ENCODE peak calls at places on chromosomes 2 and 18, in eight cellular contexts. W is left ventricle myocardium inferior, Q is tibial artery, E is GM23338, O is DND-41, A is A549, N is uterus, J is heart right ventricle. U is an unnamed sample.

GRCh38 chr2:142325870-142326269 is 195.1 kb upstream of the LRP1B start:
- DNase-seq in W (no peak), Q (no peak), E (no peak), O (no peak), A (no peak), N (no peak), J (no peak), U (no peak)

GRCh38 chr2:193837368-193837767 is 1642.6 kb upstream of the TMEFF2 start:
- DNase-seq in W (no peak), Q (no peak), E (no peak), O (no peak), A (no peak), N (no peak), J (no peak), U (no peak)

GRCh38 chr2:110748489-110748867 is 16.1 kb downstream of the ACOXL start:
- DNase-seq in W (no peak), Q (no peak), E (no peak), O (peak; percentile 97), A (no peak), N (no peak), J (no peak), U (no peak)

GRCh38 chr2:2919574-2920365 is 457.8 kb downstream of the EIPR1 start:
- DNase-seq in W (no peak), Q (no peak), E (no peak), O (no peak), A (no peak), N (no peak), J (no peak), U (no peak)

GRCh38 chr2:167144179-167144898 is 256.1 kb downstream of the XIRP2 start:
- DNase-seq in W (no peak), Q (no peak), E (no peak), O (no peak), A (no peak), N (no peak), J (no peak), U (no peak)

GRCh38 chr2:128789221-128789620 is 470.6 kb upstream of the HS6ST1 start:
- DNase-seq in W (no peak), Q (peak; percentile 0), E (no peak), O (no peak), A (no peak), N (no peak), J (no peak), U (no peak)

GRCh38 chr2:219658447-219658846 is 31.0 kb downstream of the SLC4A3 start:
- DNase-seq in W (no peak), Q (no peak), E (no peak), O (no peak), A (no peak), N (no peak), J (no peak), U (no peak)

GRCh38 chr2:37332560-37332959 is 7.9 kb upstream of the PRKD3 start:
- DNase-seq in W (no peak), Q (no peak), E (no peak), O (no peak), A (no peak), N (no peak), J (no peak), U (no peak)

GRCh38 chr2:85704800-85705679 is 10.9 kb downstream of the GNLY start:
- DNase-seq in W (no peak), Q (no peak), E (no peak), O (no peak), A (no peak), N (no peak), J (no peak), U (no peak)

GRCh38 chr2:182897137-182897536 is 30.7 kb upstream of the FRZB start:
- DNase-seq in W (no peak), Q (no peak), E (no peak), O (no peak), A (no peak), N (no peak), J (no peak), U (no peak)

GRCh38 chr18:23722646-23723045 is 33.4 kb downstream of the LAMA3 start:
- DNase-seq in W (no peak), Q (no peak), E (no peak), O (no peak), A (no peak), N (peak; percentile 64), J (no peak), U (no peak)

GRCh38 chr2:110125292-110125691 is 9.7 kb upstream of the MALL start:
- DNase-seq in W (no peak), Q (no peak), E (no peak), O (no peak), A (no peak), N (no peak), J (no peak), U (no peak)

GRCh38 chr2:13014783-13015182 is 298.0 kb downstream of the TRIB2 start:
- DNase-seq in W (no peak), Q (no peak), E (no peak), O (no peak), A (no peak), N (no peak), J (no peak), U (no peak)
- H3K27ac ChIP-seq in W (no peak overlapping the region), Q (no peak overlapping the region), E (no peak overlapping the region), O (no peak overlapping the region), A (no peak overlapping the region), N (no peak overlapping the region), J (no peak overlapping the region), U (no peak overlapping the region)

GRCh38 chr2:179428659-179429058 is 164.0 kb upstream of the SESTD1 start:
- DNase-seq in W (no peak), Q (peak; percentile 28), E (peak; percentile 48), O (no peak), A (no peak), N (no peak), J (no peak), U (no peak)

GRCh38 chr2:179427065-179427464 is 162.4 kb upstream of the SESTD1 start:
- DNase-seq in W (no peak), Q (no peak), E (no peak), O (no peak), A (no peak), N (no peak), J (no peak), U (no peak)

GRCh38 chr2:179424571-179424970 is 159.9 kb upstream of the SESTD1 start:
- DNase-seq in W (no peak), Q (no peak), E (no peak), O (no peak), A (no peak), N (no peak), J (no peak), U (no peak)

GRCh38 chr2:179429597-179429996 is 165.0 kb upstream of the SESTD1 start:
- DNase-seq in W (no peak), Q (no peak), E (no peak), O (no peak), A (no peak), N (no peak), J (no peak), U (no peak)

GRCh38 chr2:179429060-179429471 is 164.4 kb upstream of the SESTD1 start:
- DNase-seq in W (no peak), Q (no peak), E (no peak), O (no peak), A (no peak), N (no peak), J (no peak), U (no peak)
- H3K4me3 ChIP-seq in W (peak overlapping the region; percentile 19), Q (no peak overlapping the region), E (peak overlapping the region; percentile 4), O (no peak overlapping the region), A (no peak overlapping the region), N (no peak overlapping the region), J (no peak overlapping the region), U (no peak overlapping the region)

GRCh38 chr2:174492963-174493431 is 6.2 kb upstream of the GPR155 start:
- DNase-seq in W (no peak), Q (no peak), E (no peak), O (peak; percentile 80), A (no peak), N (no peak), J (no peak), U (no peak)

GRCh38 chr2:174486614-174487535 is at the start of gene GPR155:
- DNase-seq in W (peak; percentile 100), Q (peak; percentile 99), E (peak; percentile 99), O (peak; percentile 100), A (peak; percentile 98), N (peak; percentile 100), J (peak; percentile 100), U (peak; percentile 100)

GRCh38 chr2:174487536-174488162 is 820 bp upstream of the GPR155 start:
- DNase-seq in W (no peak), Q (no peak), E (no peak), O (no peak), A (no peak), N (no peak), J (no peak), U (no peak)

GRCh38 chr2:174491947-174492346 is 5.1 kb upstream of the GPR155 start:
- DNase-seq in W (no peak), Q (no peak), E (no peak), O (no peak), A (no peak), N (no peak), J (no peak), U (no peak)

GRCh38 chr2:174490032-174490431 is 3.2 kb upstream of the GPR155 start:
- DNase-seq in W (no peak), Q (no peak), E (no peak), O (peak; percentile 17), A (no peak), N (no peak), J (no peak), U (no peak)
- H3K4me1 ChIP-seq in W (peaks cover 18% of the 10 kb centered on the region), Q (peaks cover 5% of the 10 kb centered on the region), E (no peaks in the 10 kb centered on the region), O (peaks cover 75% of the 10 kb centered on the region), A (peaks cover 5% of the 10 kb centered on the region), N (no peaks in the 10 kb centered on the region), J (peaks cover 39% of the 10 kb centered on the region), U (no peaks in the 10 kb centered on the region)

GRCh38 chr2:45993476-45993991 is 303.7 kb upstream of the EPAS1 start:
- DNase-seq in W (no peak), Q (peak; percentile 82), E (peak; percentile 94), O (peak; percentile 79), A (peak; percentile 94), N (peak; percentile 73), J (peak; percentile 83), U (no peak)
- H3K27ac ChIP-seq in W (no peak overlapping the region), Q (peak overlapping the region; percentile 70), E (no peak overlapping the region), O (no peak overlapping the region), A (peak overlapping the region; percentile 89), N (peak overlapping the region; percentile 10), J (no peak overlapping the region), U (peak overlapping the region; percentile 68)